ENCODE peak calls at places on chromosomes 6 and 20, in eight cellular contexts. One of them, this sample, is unnamed.

GRCh38 chr6:37021356-37022129 is 16.1 kb downstream of the FGD2 start:
- DNase-seq in PC-9: peak
- DNase-seq in hepatocyte: peak
- DNase-seq in HepG2: peak
- DNase-seq in mesenchymal stem cell: peak
- DNase-seq in GM23338: peak
- DNase-seq in GM23248: peak
- DNase-seq in neuronal stem cell: no peak
- DNase-seq in this sample: peak

GRCh38 chr6:108562503-108562993 is 1.8 kb downstream of the FOXO3 start:
- DNase-seq in hepatocyte: peak
- DNase-seq in GM23248: peak
- DNase-seq in PC-9: peak
- DNase-seq in GM23338: peak
- DNase-seq in neuronal stem cell: peak
- DNase-seq in HepG2: peak
- DNase-seq in mesenchymal stem cell: peak
- DNase-seq in this sample: peak

GRCh38 chr6:90135672-90136071 is 161.0 kb downstream of the BACH2 start:
- DNase-seq in HepG2: no peak
- DNase-seq in neuronal stem cell: no peak
- DNase-seq in hepatocyte: peak
- DNase-seq in PC-9: no peak
- DNase-seq in GM23338: no peak
- DNase-seq in GM23248: peak
- DNase-seq in mesenchymal stem cell: peak
- DNase-seq in this sample: peak

GRCh38 chr6:13484138-13484708 is 3.2 kb downstream of the GFOD1 start:
- DNase-seq in neuronal stem cell: no peak
- DNase-seq in PC-9: no peak
- DNase-seq in hepatocyte: no peak
- DNase-seq in HepG2: peak
- DNase-seq in GM23338: no peak
- DNase-seq in GM23248: no peak
- DNase-seq in mesenchymal stem cell: peak
- DNase-seq in this sample: peak

GRCh38 chr20:17624551-17625245 is 54.8 kb downstream of the DSTN start:
- DNase-seq in mesenchymal stem cell: no peak
- DNase-seq in PC-9: no peak
- DNase-seq in neuronal stem cell: no peak
- DNase-seq in GM23338: no peak
- DNase-seq in hepatocyte: no peak
- DNase-seq in GM23248: no peak
- DNase-seq in HepG2: no peak
- DNase-seq in this sample: no peak

GRCh38 chr6:16135078-16135477 is 6.2 kb downstream of the MYLIP start:
- DNase-seq in hepatocyte: no peak
- DNase-seq in mesenchymal stem cell: no peak
- DNase-seq in neuronal stem cell: no peak
- DNase-seq in HepG2: no peak
- DNase-seq in GM23338: no peak
- DNase-seq in PC-9: no peak
- DNase-seq in GM23248: no peak
- DNase-seq in this sample: no peak

GRCh38 chr6:752438-752837 is 59.5 kb upstream of the EXOC2 start:
- DNase-seq in mesenchymal stem cell: no peak
- DNase-seq in GM23338: no peak
- DNase-seq in HepG2: no peak
- DNase-seq in neuronal stem cell: no peak
- DNase-seq in GM23248: no peak
- DNase-seq in PC-9: no peak
- DNase-seq in hepatocyte: no peak
- DNase-seq in this sample: no peak

GRCh38 chr6:156807028-156807427 is 29.9 kb downstream of the ARID1B start:
- DNase-seq in mesenchymal stem cell: no peak
- DNase-seq in HepG2: no peak
- DNase-seq in hepatocyte: no peak
- DNase-seq in GM23248: no peak
- DNase-seq in PC-9: no peak
- DNase-seq in neuronal stem cell: no peak
- DNase-seq in GM23338: peak
- DNase-seq in this sample: no peak

GRCh38 chr20:47561175-47561574 is 59.5 kb downstream of the NCOA3 start:
- DNase-seq in GM23338: no peak
- DNase-seq in HepG2: no peak
- DNase-seq in PC-9: no peak
- DNase-seq in GM23248: peak
- DNase-seq in mesenchymal stem cell: peak
- DNase-seq in hepatocyte: peak
- DNase-seq in neuronal stem cell: no peak
- DNase-seq in this sample: no peak

GRCh38 chr6:147621280-147621679 is 112.8 kb downstream of the SAMD5 start:
- DNase-seq in GM23248: no peak
- DNase-seq in mesenchymal stem cell: peak
- DNase-seq in hepatocyte: peak
- DNase-seq in HepG2: peak
- DNase-seq in GM23338: no peak
- DNase-seq in PC-9: no peak
- DNase-seq in neuronal stem cell: no peak
- DNase-seq in this sample: no peak

GRCh38 chr6:152651986-152652385 is 14.8 kb upstream of the SYNE1 start:
- DNase-seq in PC-9: no peak
- DNase-seq in neuronal stem cell: no peak
- DNase-seq in HepG2: no peak
- DNase-seq in GM23338: no peak
- DNase-seq in GM23248: peak
- DNase-seq in mesenchymal stem cell: no peak
- DNase-seq in hepatocyte: no peak
- DNase-seq in this sample: no peak

GRCh38 chr20:57167971-57168693 is 98.3 kb downstream of the BMP7 start:
- DNase-seq in PC-9: peak
- DNase-seq in GM23248: peak
- DNase-seq in mesenchymal stem cell: peak
- DNase-seq in neuronal stem cell: no peak
- DNase-seq in GM23338: no peak
- DNase-seq in hepatocyte: peak
- DNase-seq in HepG2: no peak
- DNase-seq in this sample: peak

GRCh38 chr6:36897629-36898028 is 11.9 kb downstream of the C6orf89 start:
- DNase-seq in GM23248: peak
- DNase-seq in mesenchymal stem cell: no peak
- DNase-seq in neuronal stem cell: no peak
- DNase-seq in GM23338: peak
- DNase-seq in HepG2: peak
- DNase-seq in hepatocyte: peak
- DNase-seq in PC-9: no peak
- DNase-seq in this sample: peak

GRCh38 chr20:5526516-5526915 is 209.8 kb upstream of the PROKR2 start:
- DNase-seq in hepatocyte: peak
- DNase-seq in PC-9: no peak
- DNase-seq in neuronal stem cell: no peak
- DNase-seq in GM23248: no peak
- DNase-seq in HepG2: no peak
- DNase-seq in GM23338: peak
- DNase-seq in mesenchymal stem cell: no peak
- DNase-seq in this sample: no peak

GRCh38 chr6:72787521-72788031 is 165.7 kb downstream of the KCNQ5 start:
- DNase-seq in GM23248: peak
- DNase-seq in neuronal stem cell: peak
- DNase-seq in HepG2: no peak
- DNase-seq in GM23338: peak
- DNase-seq in PC-9: peak
- DNase-seq in hepatocyte: peak
- DNase-seq in mesenchymal stem cell: peak
- DNase-seq in this sample: peak

GRCh38 chr6:169997930-169998218 is 246.5 kb downstream of the ERMARD start:
- DNase-seq in PC-9: no peak
- DNase-seq in hepatocyte: no peak
- DNase-seq in mesenchymal stem cell: no peak
- DNase-seq in HepG2: no peak
- DNase-seq in GM23338: no peak
- DNase-seq in neuronal stem cell: no peak
- DNase-seq in GM23248: no peak
- DNase-seq in this sample: no peak

GRCh38 chr6:125020385-125020784 is 58.1 kb downstream of the RNF217 start:
- DNase-seq in HepG2: no peak
- DNase-seq in PC-9: peak
- DNase-seq in hepatocyte: no peak
- DNase-seq in GM23248: peak
- DNase-seq in neuronal stem cell: no peak
- DNase-seq in GM23338: peak
- DNase-seq in mesenchymal stem cell: peak
- DNase-seq in this sample: no peak

GRCh38 chr6:101011165-101011564 is 130.0 kb upstream of the ASCC3 start:
- DNase-seq in hepatocyte: no peak
- DNase-seq in mesenchymal stem cell: peak
- DNase-seq in GM23248: no peak
- DNase-seq in GM23338: no peak
- DNase-seq in neuronal stem cell: no peak
- DNase-seq in PC-9: peak
- DNase-seq in HepG2: no peak
- DNase-seq in this sample: peak

GRCh38 chr6:92329416-92329815 is 1089.9 kb downstream of the EPHA7 start:
- DNase-seq in mesenchymal stem cell: peak
- DNase-seq in PC-9: no peak
- DNase-seq in hepatocyte: no peak
- DNase-seq in neuronal stem cell: no peak
- DNase-seq in HepG2: no peak
- DNase-seq in GM23248: no peak
- DNase-seq in GM23338: no peak
- DNase-seq in this sample: no peak

GRCh38 chr20:57514273-57514751 is 10.6 kb downstream of the CTCFL start:
- DNase-seq in GM23248: peak
- DNase-seq in hepatocyte: peak
- DNase-seq in GM23338: peak
- DNase-seq in HepG2: peak
- DNase-seq in neuronal stem cell: peak
- DNase-seq in PC-9: peak
- DNase-seq in mesenchymal stem cell: peak
- DNase-seq in this sample: peak

DNA sequence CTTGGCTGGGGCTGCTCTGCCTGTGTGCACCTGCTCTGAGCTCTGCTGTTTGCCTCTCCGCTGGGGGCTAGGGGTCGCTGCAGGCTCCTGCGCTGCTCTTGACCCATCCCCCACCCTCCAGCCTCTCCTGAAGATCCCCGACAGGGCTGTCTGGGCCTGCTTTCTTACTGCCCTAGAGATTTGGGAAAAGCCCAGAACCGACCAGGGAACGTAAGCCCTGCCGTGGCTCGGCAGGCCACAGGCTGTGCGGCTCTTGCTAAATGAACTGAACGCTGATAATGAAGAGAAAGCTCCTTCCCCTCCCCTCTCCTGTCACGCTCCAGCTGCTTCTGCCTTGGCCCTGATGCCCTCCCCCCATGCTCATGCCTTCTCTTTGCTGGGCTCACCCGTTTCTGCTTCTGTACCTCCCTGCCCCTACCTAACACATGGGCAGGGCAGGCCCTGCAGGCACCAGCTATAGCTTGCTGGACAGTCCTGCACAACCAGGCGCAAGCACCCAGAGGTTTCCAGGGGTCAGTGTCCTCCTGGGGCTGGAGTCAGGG is 32.0 kb upstream of the PCMTD2 start:
- DNase-seq in mesenchymal stem cell: peak
- DNase-seq in HepG2: peak
- DNase-seq in GM23338: peak
- DNase-seq in hepatocyte: peak
- DNase-seq in PC-9: no peak
- DNase-seq in GM23248: no peak
- DNase-seq in neuronal stem cell: peak
- DNase-seq in this sample: no peak
- H2AFZ ChIP-seq in mesenchymal stem cell: no peak
- H2AFZ ChIP-seq in HepG2: peak
- H2AFZ ChIP-seq in GM23338: peak
- H2AFZ ChIP-seq in hepatocyte: peak
- H2AFZ ChIP-seq in PC-9: no peak
- H2AFZ ChIP-seq in GM23248: no peak
- H2AFZ ChIP-seq in neuronal stem cell: peak
- H2AFZ ChIP-seq in this sample: no peak

GRCh38 chr20:10985536-10985935 is 311.7 kb upstream of the JAG1 start:
- DNase-seq in HepG2: no peak
- DNase-seq in mesenchymal stem cell: peak
- DNase-seq in hepatocyte: no peak
- DNase-seq in neuronal stem cell: no peak
- DNase-seq in GM23248: peak
- DNase-seq in PC-9: no peak
- DNase-seq in GM23338: no peak
- DNase-seq in this sample: peak
- H2AFZ ChIP-seq in HepG2: no peak
- H2AFZ ChIP-seq in mesenchymal stem cell: no peak
- H2AFZ ChIP-seq in hepatocyte: no peak
- H2AFZ ChIP-seq in neuronal stem cell: no peak
- H2AFZ ChIP-seq in GM23248: no peak
- H2AFZ ChIP-seq in PC-9: no peak
- H2AFZ ChIP-seq in GM23338: no peak
- H2AFZ ChIP-seq in this sample: peak

GRCh38 chr20:53827996-53828672 is 234.5 kb upstream of the ZNF217 start:
- DNase-seq in hepatocyte: peak
- DNase-seq in mesenchymal stem cell: peak
- DNase-seq in HepG2: no peak
- DNase-seq in GM23248: peak
- DNase-seq in PC-9: peak
- DNase-seq in GM23338: no peak
- DNase-seq in neuronal stem cell: no peak
- DNase-seq in this sample: peak

GRCh38 chr20:53827292-53827995 is 233.8 kb upstream of the ZNF217 start:
- DNase-seq in GM23338: no peak
- DNase-seq in hepatocyte: no peak
- DNase-seq in HepG2: no peak
- DNase-seq in mesenchymal stem cell: no peak
- DNase-seq in PC-9: no peak
- DNase-seq in GM23248: peak
- DNase-seq in neuronal stem cell: no peak
- DNase-seq in this sample: no peak

GRCh38 chr20:53829706-53830521 is 236.3 kb upstream of the ZNF217 start:
- DNase-seq in PC-9: peak
- DNase-seq in HepG2: peak
- DNase-seq in mesenchymal stem cell: peak
- DNase-seq in neuronal stem cell: no peak
- DNase-seq in GM23248: peak
- DNase-seq in hepatocyte: peak
- DNase-seq in GM23338: no peak
- DNase-seq in this sample: peak

GRCh38 chr20:53829086-53829703 is 235.6 kb upstream of the ZNF217 start:
- DNase-seq in HepG2: no peak
- DNase-seq in PC-9: peak
- DNase-seq in neuronal stem cell: no peak
- DNase-seq in GM23338: no peak
- DNase-seq in hepatocyte: peak
- DNase-seq in GM23248: peak
- DNase-seq in mesenchymal stem cell: peak
- DNase-seq in this sample: peak

GRCh38 chr20:53828673-53829085 is 235.0 kb upstream of the ZNF217 start:
- DNase-seq in mesenchymal stem cell: peak
- DNase-seq in GM23248: peak
- DNase-seq in PC-9: no peak
- DNase-seq in hepatocyte: peak
- DNase-seq in neuronal stem cell: no peak
- DNase-seq in GM23338: peak
- DNase-seq in HepG2: no peak
- DNase-seq in this sample: peak
- H2AFZ ChIP-seq in mesenchymal stem cell: no peak
- H2AFZ ChIP-seq in GM23248: no peak
- H2AFZ ChIP-seq in PC-9: peak
- H2AFZ ChIP-seq in hepatocyte: peak
- H2AFZ ChIP-seq in neuronal stem cell: peak
- H2AFZ ChIP-seq in GM23338: no peak
- H2AFZ ChIP-seq in HepG2: peak
- H2AFZ ChIP-seq in this sample: peak

GRCh38 chr6:142926494-142927273 is 18.3 kb downstream of the HIVEP2 start:
- DNase-seq in neuronal stem cell: peak
- DNase-seq in GM23338: peak
- DNase-seq in PC-9: no peak
- DNase-seq in HepG2: peak
- DNase-seq in GM23248: peak
- DNase-seq in mesenchymal stem cell: peak
- DNase-seq in hepatocyte: peak
- DNase-seq in this sample: peak
- H2AFZ ChIP-seq in neuronal stem cell: peak
- H2AFZ ChIP-seq in GM23338: no peak
- H2AFZ ChIP-seq in PC-9: no peak
- H2AFZ ChIP-seq in HepG2: no peak
- H2AFZ ChIP-seq in GM23248: peak
- H2AFZ ChIP-seq in mesenchymal stem cell: peak
- H2AFZ ChIP-seq in hepatocyte: peak
- H2AFZ ChIP-seq in this sample: peak